ENCODE peak calls at places on chromosomes 13 and 19, in eight cellular contexts. W, F, Y, Z, X, T, I and H are unnamed samples.

GRCh38 chr19:15248648-15249559 is 16.7 kb upstream of the EPHX3 start:
- DNase-seq in W (peak), F (no peak), Y (peak), Z (peak), X (peak), T (no peak), I (peak), H (peak)

GRCh38 chr19:50628146-50628545 is 11.5 kb downstream of the SYT3 start:
- DNase-seq in W (no peak), F (no peak), Y (no peak), Z (no peak), X (no peak), T (no peak), I (no peak), H (no peak)

GRCh38 chr13:101623469-101624209 is 171.2 kb downstream of the ITGBL1 start:
- DNase-seq in W (no peak), F (no peak), Y (no peak), Z (no peak), X (no peak), T (no peak), I (no peak), H (no peak)

GRCh38 chr19:35179830-35180229 is 25.3 kb downstream of the FXYD5 start:
- DNase-seq in W (no peak), F (no peak), Y (no peak), Z (no peak), X (no peak), T (no peak), I (no peak), H (no peak)

GRCh38 chr13:111482126-111482525 is 161.7 kb downstream of the TEX29 start:
- DNase-seq in W (no peak), F (no peak), Y (no peak), Z (no peak), X (no peak), T (no peak), I (no peak), H (no peak)

GRCh38 chr13:76336889-76337844 is 549.0 kb downstream of the KCTD12 start:
- DNase-seq in W (no peak), F (no peak), Y (no peak), Z (no peak), X (no peak), T (no peak), I (no peak), H (no peak)

GRCh38 chr19:31761281-31761913 is 412.2 kb upstream of the TSHZ3 start:
- DNase-seq in W (no peak), F (no peak), Y (no peak), Z (no peak), X (no peak), T (no peak), I (no peak), H (no peak)

GRCh38 chr19:4972509-4973230 is 3.8 kb downstream of the KDM4B start:
- DNase-seq in W (no peak), F (no peak), Y (no peak), Z (no peak), X (no peak), T (no peak), I (no peak), H (no peak)

GRCh38 chr19:40217921-40218890 is at the start of gene TTC9B:
- DNase-seq in W (no peak), F (no peak), Y (no peak), Z (no peak), X (no peak), T (peak), I (no peak), H (no peak)

GRCh38 chr19:40802300-40803169 is 3.5 kb downstream of the EGLN2 start:
- DNase-seq in W (no peak), F (no peak), Y (peak), Z (no peak), X (no peak), T (no peak), I (peak), H (peak)

GRCh38 chr19:32251634-32252332 is 93.6 kb upstream of the ZNF507 start:
- DNase-seq in W (no peak), F (no peak), Y (no peak), Z (no peak), X (no peak), T (no peak), I (no peak), H (no peak)

GRCh38 chr13:94480672-94481145 is 1.2 kb upstream of the DCT start:
- DNase-seq in W (peak), F (no peak), Y (no peak), Z (no peak), X (no peak), T (no peak), I (no peak), H (no peak)

GRCh38 chr19:688992-689391 is 6.3 kb downstream of the PRSS57 start:
- DNase-seq in W (no peak), F (no peak), Y (no peak), Z (no peak), X (no peak), T (no peak), I (no peak), H (no peak)

GRCh38 chr13:113817860-113818691 is 45.8 kb downstream of the GAS6 start:
- DNase-seq in W (no peak), F (no peak), Y (no peak), Z (no peak), X (no peak), T (no peak), I (no peak), H (no peak)

GRCh38 chr19:50728084-50728737 is 5.0 kb downstream of the CLEC11A start:
- DNase-seq in W (peak), F (peak), Y (peak), Z (no peak), X (peak), T (peak), I (peak), H (peak)

GRCh38 chr19:1502433-1503088 is 10.3 kb downstream of the ADAMTSL5 start:
- DNase-seq in W (no peak), F (no peak), Y (no peak), Z (no peak), X (no peak), T (no peak), I (no peak), H (no peak)

GRCh38 chr19:42121666-42122069 is 10.6 kb downstream of the POU2F2 start:
- DNase-seq in W (no peak), F (peak), Y (peak), Z (no peak), X (no peak), T (peak), I (no peak), H (peak)

GRCh38 chr19:32041681-32042292 is 303.6 kb upstream of the ZNF507 start:
- DNase-seq in W (no peak), F (no peak), Y (peak), Z (no peak), X (peak), T (peak), I (peak), H (no peak)

GRCh38 chr13:71864981-71865857 is 1.8 kb downstream of the DACH1 start:
- DNase-seq in W (no peak), F (no peak), Y (peak), Z (no peak), X (peak), T (no peak), I (peak), H (no peak)

GRCh38 chr13:108877300-108877699 is 247.9 kb downstream of the MYO16 start:
- DNase-seq in W (no peak), F (no peak), Y (no peak), Z (no peak), X (no peak), T (no peak), I (no peak), H (no peak)